ENCODE peak calls at places on chromosomes 4 and X, in seven cellular contexts. R is cardiac muscle cell; N is COR-L47; K is AML-193; J is NCI-H524; M is activated T-cell treated with anti-CD3 and anti-CD28 coated beads for 1 hour; B is stimulated activated naive B cell treated with anti-CD40 and anti-IgM and Interleukin-4, amounts not matched to agents 10 μg/mL and 1 μg/mL and 100 μg/mL, for 72 hours. X is an unnamed sample.
A peak's percentile ranks its signal among the peaks of the same experiment; 100 is the strongest.

GRCh38 chrX:83916525-83916924 is 55.6 kb downstream of the CYLC1 start:
- DNase-seq in R (no peak), N (no peak), K (peak; percentile 17), J (no peak), M (no peak), B (no peak), X (no peak)

GRCh38 chr4:98996056-98996941 is 778 bp downstream of the METAP1 start:
- DNase-seq in R (peak; percentile 39), N (peak; percentile 53), K (peak; percentile 29), J (no peak), M (peak; percentile 6), B (no peak), X (no peak)

GRCh38 chrX:118974088-118974907 is at the start of gene LONRF3:
- DNase-seq in R (peak; percentile 64), N (no peak), K (no peak), J (peak; percentile 51), M (peak; percentile 50), B (peak; percentile 19), X (no peak)

GRCh38 chr4:56821394-56822263 is at the start of gene SPINK2:
- DNase-seq in R (no peak), N (peak; percentile 57), K (no peak), J (peak; percentile 29), M (peak; percentile 57), B (peak; percentile 13), X (peak; percentile 95)

GRCh38 chr4:13983189-13983790 is 355.8 kb upstream of the BOD1L1 start:
- DNase-seq in R (no peak), N (no peak), K (no peak), J (no peak), M (no peak), B (no peak), X (no peak)

GRCh38 chr4:89226665-89227572 is 80.7 kb downstream of the GPRIN3 start:
- DNase-seq in R (peak; percentile 85), N (peak; percentile 76), K (peak; percentile 67), J (peak; percentile 70), M (peak; percentile 69), B (peak; percentile 46), X (peak; percentile 87)

GRCh38 chr4:165953181-165953580 is 80.1 kb downstream of the TLL1 start:
- DNase-seq in R (no peak), N (peak; percentile 4), K (no peak), J (no peak), M (no peak), B (no peak), X (no peak)

GRCh38 chr4:7387925-7388324 is 46.8 kb downstream of the PSAPL1 start:
- DNase-seq in R (no peak), N (no peak), K (no peak), J (no peak), M (no peak), B (no peak), X (peak; percentile 27)

GRCh38 chrX:30887721-30888120 is 1.3 kb downstream of the TAB3 start:
- DNase-seq in R (no peak), N (no peak), K (no peak), J (no peak), M (no peak), B (no peak), X (no peak)

GRCh38 chr4:141849367-141849766 is 213.0 kb downstream of the IL15 start:
- DNase-seq in R (no peak), N (no peak), K (no peak), J (no peak), M (no peak), B (no peak), X (no peak)

GRCh38 chr4:27000122-27000521 is 139.5 kb downstream of the STIM2 start:
- DNase-seq in R (no peak), N (no peak), K (no peak), J (no peak), M (no peak), B (no peak), X (no peak)

GRCh38 chr4:88689877-88690276 is 7.8 kb downstream of the NAP1L5 start:
- DNase-seq in R (peak; percentile 28), N (no peak), K (no peak), J (no peak), M (no peak), B (no peak), X (no peak)